ENCODE peak calls at places on chromosomes 5 and 9, in four cellular contexts. W is H1, D is GM12878, F is HepG2. X is an unnamed sample.

GRCh38 chr9:33750839-33751339 is 44.5 kb upstream of the PRSS3 start:
- DNase-seq in D (no peak), F (no peak), W (no peak), X (no peak)

GRCh38 chr5:148343603-148344230 is 8.4 kb downstream of the SPINK9 start:
- DNase-seq in W (no peak), D (no peak), F (no peak), X (no peak)

GRCh38 chr5:145471831-145472616 is 363.1 kb downstream of the PRELID2 start:
- DNase-seq in D (no peak), F (no peak), W (no peak), X (no peak)

GRCh38 chr9:32395483-32396216 is 11.2 kb downstream of the ACO1 start:
- DNase-seq in F (no peak), W (no peak), D (no peak), X (no peak)

GRCh38 chr9:126515001-126515872 is 98.5 kb upstream of the LMX1B start:
- DNase-seq in W (peak; percentile 46), F (no peak), D (no peak), X (no peak)

GRCh38 chr5:100546041-100546440 is 10.9 kb downstream of the FAM174A start:
- DNase-seq in F (no peak), D (no peak), W (no peak), X (no peak)

GRCh38 chr5:65391591-65391990 is 90.1 kb downstream of the ADAMTS6 start:
- DNase-seq in W (no peak), F (no peak), D (no peak), X (no peak)

GRCh38 chr5:59356813-59357381 is 536.6 kb downstream of the PDE4D start:
- DNase-seq in F (no peak), W (peak; percentile 56), D (no peak), X (peak; percentile 54)

GRCh38 chr9:15696979-15697378 is 144.1 kb downstream of the CCDC171 start:
- DNase-seq in F (no peak), W (no peak), D (no peak), X (no peak)

GRCh38 chr9:117687532-117687931 is 16.7 kb upstream of the TLR4 start:
- DNase-seq in W (no peak), F (no peak), D (no peak), X (no peak)

GRCh38 chr5:172598251-172599203 is 42.5 kb upstream of the NEURL1B start:
- DNase-seq in F (no peak), W (no peak), D (no peak), X (no peak)

GRCh38 chr5:94776167-94776566 is 157.7 kb downstream of the SLF1 start:
- DNase-seq in F (no peak), D (no peak), W (no peak), X (no peak)

GRCh38 chr9:84404095-84404686 is 63.6 kb upstream of the SLC28A3 start:
- DNase-seq in D (no peak), W (peak; percentile 52), F (peak; percentile 5), X (no peak)

GRCh38 chr5:43556857-43557593 is at the start of gene PAIP1:
- DNase-seq in W (peak; percentile 87), D (peak; percentile 37), F (peak; percentile 66), X (peak; percentile 50)

GRCh38 chr9:83313771-83314170 is 224.4 kb downstream of the FRMD3 start:
- DNase-seq in W (no peak), F (no peak), D (no peak), X (no peak)

GRCh38 chr5:154647760-154648143 is 107.4 kb upstream of the LARP1 start:
- DNase-seq in F (no peak), W (no peak), D (no peak), X (no peak)

GRCh38 chr5:32116574-32117313 is 57.4 kb downstream of the GOLPH3 start:
- DNase-seq in W (no peak), D (no peak), F (no peak), X (no peak)

GRCh38 chr5:77326986-77327734 is 116.7 kb downstream of the PDE8B start:
- DNase-seq in D (no peak), F (no peak), W (no peak), X (no peak)

GRCh38 chr5:65163698-65164097 is 318.0 kb downstream of the ADAMTS6 start:
- DNase-seq in W (no peak), D (no peak), F (no peak), X (no peak)

GRCh38 chr9:104912606-104913005 is 15.3 kb downstream of the ABCA1 start:
- DNase-seq in F (peak; percentile 91), D (no peak), W (no peak), X (no peak)

GRCh38 chr9:33867747-33868429 is 50.9 kb downstream of the UBE2R2 start:
- DNase-seq in F (no peak), W (peak; percentile 41), D (no peak), X (no peak)

GRCh38 chr9:31034311-31034710 is 1350.1 kb upstream of the ACO1 start:
- DNase-seq in F (peak; percentile 7), W (no peak), D (no peak), X (no peak)

GRCh38 chr5:7010578-7010977 is 297.3 kb downstream of the TENT4A start:
- DNase-seq in F (no peak), W (no peak), D (no peak), X (no peak)

GRCh38 chr9:88045686-88046085 is 71.4 kb upstream of the CDK20 start:
- DNase-seq in D (no peak), W (peak; percentile 51), F (no peak), X (no peak)

DNA sequence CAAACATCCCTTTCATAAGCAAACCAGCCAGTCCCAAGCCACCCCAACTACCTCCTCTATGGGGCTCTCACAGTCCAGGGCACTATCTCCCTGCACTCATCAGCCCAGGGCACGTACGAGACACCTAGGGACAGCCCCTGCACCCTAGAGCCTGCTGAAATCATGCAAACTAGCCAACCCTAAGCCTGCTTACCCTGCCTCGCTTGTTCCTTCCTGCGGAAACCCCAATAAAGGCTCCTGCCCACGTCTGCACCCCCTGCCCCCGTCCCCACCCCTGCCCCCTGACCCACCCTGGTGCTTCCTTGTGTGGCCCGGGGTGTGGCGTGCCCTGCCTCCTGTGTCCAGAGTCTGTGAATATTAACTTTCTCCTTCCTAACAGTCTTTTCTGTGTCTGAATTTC is 135.9 kb downstream of the GADD45G start:
- DNase-seq in F (no peak), W (no peak), D (peak; percentile 57), X (no peak)
- TF ChIP-seq GABPA in F (no peak), W (no peak), D (no peak), X (no peak)

GRCh38 chr9:1332161-1332560 is 282.0 kb downstream of the DMRT2 start:
- DNase-seq in F (no peak), D (no peak), W (no peak), X (no peak)

GRCh38 chr9:1335174-1335573 is 285.0 kb downstream of the DMRT2 start:
- DNase-seq in D (no peak), F (no peak), W (no peak), X (no peak)

GRCh38 chr9:1331546-1331945 is 281.4 kb downstream of the DMRT2 start:
- DNase-seq in F (no peak), D (no peak), W (no peak), X (no peak)

GRCh38 chr9:1337169-1337568 is 287.0 kb downstream of the DMRT2 start:
- DNase-seq in W (no peak), D (no peak), F (no peak), X (no peak)
- TF ChIP-seq CTCF in W (no peak), D (no peak), F (peak; percentile 20), X (no peak)

GRCh38 chr9:134060546-134060945 is 7.3 kb downstream of the BRD3 start:
- DNase-seq in F (no peak), D (no peak), W (peak; percentile 38), X (no peak)
- TF ChIP-seq GABPA in F (no peak), D (no peak), W (no peak), X (no peak)

GRCh38 chr9:10272830-10273229 is 340.0 kb downstream of the PTPRD start:
- DNase-seq in F (no peak), W (no peak), D (no peak), X (no peak)

GRCh38 chr9:10265102-10265708 is 347.6 kb downstream of the PTPRD start:
- DNase-seq in W (no peak), F (no peak), D (no peak), X (no peak)

GRCh38 chr9:10274156-10274555 is 338.6 kb downstream of the PTPRD start:
- DNase-seq in F (no peak), W (no peak), D (no peak), X (no peak)

DNA sequence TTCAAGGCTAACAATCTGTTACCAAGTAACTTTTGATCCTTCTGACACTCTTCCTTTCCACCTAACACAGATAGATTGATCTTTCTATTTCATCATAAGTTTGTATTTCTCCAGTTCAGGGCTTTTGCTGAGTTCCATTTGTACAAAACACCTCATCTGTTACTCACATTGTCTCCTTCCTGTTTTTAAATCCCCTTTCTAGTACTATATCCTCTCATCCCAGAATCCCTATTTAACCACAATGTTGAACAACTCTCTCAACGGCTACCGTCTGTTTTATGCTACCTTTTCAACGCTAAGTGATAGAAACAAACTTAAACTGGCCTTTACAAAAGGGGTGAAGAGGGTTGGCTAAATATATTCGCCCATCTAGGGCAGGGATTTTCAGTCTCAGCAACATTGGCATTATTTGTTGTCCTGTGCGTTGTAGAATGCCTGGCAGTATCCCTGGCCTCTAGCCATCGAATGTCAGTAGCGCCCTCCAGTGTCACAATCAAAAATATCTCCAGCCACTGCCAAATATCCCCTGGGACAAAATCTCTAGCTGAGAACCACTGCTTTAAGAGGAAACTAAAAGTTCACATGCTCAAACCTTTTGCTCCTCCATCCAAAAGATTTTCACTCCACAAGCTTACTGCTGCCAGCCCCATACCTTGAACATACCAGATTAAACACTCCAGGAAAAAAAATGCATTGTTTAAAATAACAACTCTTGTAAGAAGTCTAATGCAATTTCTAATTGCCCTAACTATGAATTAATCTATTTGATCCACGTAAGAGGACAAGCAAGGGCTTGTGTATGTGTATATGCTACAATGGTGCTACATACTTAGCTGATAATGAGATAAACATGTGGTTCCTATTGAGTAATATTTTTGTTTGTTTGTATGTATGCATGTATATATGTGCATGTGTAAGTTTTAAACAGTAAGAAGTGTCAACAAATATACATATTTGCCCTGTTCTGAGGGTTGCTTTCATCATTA is 344.0 kb downstream of the PTPRD start:
- DNase-seq in W (peak; percentile 73), D (no peak), F (peak; percentile 5), X (peak; percentile 12)
- TF ChIP-seq CTCF in W (peak; percentile 72), D (peak; percentile 20), F (peak; percentile 67), X (peak; percentile 10)

GRCh38 chr5:72451771-72452505 is 55.3 kb downstream of the ZNF366 start:
- DNase-seq in W (no peak), F (no peak), D (peak; percentile 75), X (no peak)

GRCh38 chr5:72453260-72453775 is 53.9 kb downstream of the ZNF366 start:
- DNase-seq in F (no peak), W (no peak), D (no peak), X (no peak)

GRCh38 chr5:72454996-72455395 is 52.2 kb downstream of the ZNF366 start:
- DNase-seq in W (no peak), F (no peak), D (no peak), X (no peak)

GRCh38 chr5:72455477-72455876 is 51.7 kb downstream of the ZNF366 start:
- DNase-seq in D (no peak), W (no peak), F (no peak), X (no peak)

GRCh38 chr5:72452515-72453259 is 54.5 kb downstream of the ZNF366 start:
- DNase-seq in D (no peak), W (no peak), F (no peak), X (no peak)
- TF ChIP-seq GABPA in D (no peak), W (no peak), F (no peak), X (no peak)

GRCh38 chr5:150538007-150538917 is 30.3 kb downstream of the NDST1 start:
- DNase-seq in D (no peak), W (no peak), F (no peak), X (no peak)
- TF ChIP-seq CTCF in D (no peak), W (no peak), F (no peak), X (no peak)

GRCh38 chr9:77589046-77589795 is 58.9 kb downstream of the GNA14 start:
- DNase-seq in F (no peak), W (no peak), D (no peak), X (no peak)
- TF ChIP-seq GABPA in F (no peak), W (no peak), D (no peak), X (no peak)